ENCODE peak calls at places on chromosomes 11 and 22, in nine cellular contexts. T is mesenchymal stem cell, U is H9, O is endothelial cell of umbilical vein, A is kidney, Y is IMR-90, C is neuronal stem cell, J is DND-41, R is GM23248. X is an unnamed sample. For H3K4me1, the result is how much of the 10 kb centered on the place peaks cover.

GRCh38 chr11:67646535-67647336 is 3.8 kb downstream of the ACY3 start:
- DNase-seq in Y (no peak), C (no peak), U (peak), J (peak), O (no peak), R (no peak), T (no peak), A (peak), X (peak)

GRCh38 chr11:12050470-12050891 is 42.1 kb upstream of the DKK3 start:
- DNase-seq in C (no peak), U (no peak), O (no peak), A (no peak), Y (no peak), R (no peak), J (no peak), T (no peak), X (no peak)

GRCh38 chr22:49786976-49787843 is 40.5 kb downstream of the BRD1 start:
- DNase-seq in J (no peak), T (no peak), C (no peak), O (no peak), Y (no peak), U (no peak), A (peak), R (no peak), X (no peak)

GRCh38 chr22:29272624-29273023 is 4.6 kb downstream of the EWSR1 start:
- DNase-seq in U (no peak), O (no peak), T (no peak), A (no peak), C (no peak), R (no peak), J (no peak), Y (no peak), X (no peak)

GRCh38 chr11:70700453-70700852 is 302.1 kb downstream of the CTTN start:
- DNase-seq in C (no peak), O (no peak), U (no peak), A (peak), R (no peak), J (no peak), T (no peak), Y (no peak), X (no peak)

GRCh38 chr11:64086263-64086938 is 50.7 kb downstream of the FLRT1 start:
- DNase-seq in C (no peak), J (no peak), Y (peak), U (no peak), R (peak), O (no peak), A (no peak), T (peak), X (no peak)

GRCh38 chr11:31236052-31236652 is 133.4 kb downstream of the DCDC1 start:
- DNase-seq in A (no peak), T (peak), O (peak), C (no peak), J (no peak), R (peak), U (no peak), Y (no peak), X (peak)

GRCh38 chr11:95108671-95109551 is 19.3 kb downstream of the ENDOD1 start:
- DNase-seq in T (peak), U (no peak), A (no peak), R (peak), J (no peak), C (no peak), O (peak), Y (peak), X (no peak)

GRCh38 chr11:66468691-66469090 is 2.0 kb downstream of the PELI3 start:
- DNase-seq in Y (no peak), C (no peak), J (no peak), A (no peak), T (no peak), O (no peak), R (no peak), U (no peak), X (no peak)

GRCh38 chr22:25493794-25494193 is 70.7 kb upstream of the GRK3 start:
- DNase-seq in R (no peak), J (no peak), C (no peak), U (no peak), T (no peak), A (no peak), Y (no peak), O (no peak), X (no peak)

GRCh38 chr11:122071680-122072321 is 44.2 kb downstream of the BLID start:
- DNase-seq in J (no peak), U (peak), C (no peak), R (no peak), O (no peak), A (peak), T (no peak), Y (no peak), X (no peak)
- H3K9ac ChIP-seq in J (no peak), U (no peak), C (no peak), R (no peak), O (no peak), A (no peak), T (no peak), Y (no peak), X (no peak)

DNA sequence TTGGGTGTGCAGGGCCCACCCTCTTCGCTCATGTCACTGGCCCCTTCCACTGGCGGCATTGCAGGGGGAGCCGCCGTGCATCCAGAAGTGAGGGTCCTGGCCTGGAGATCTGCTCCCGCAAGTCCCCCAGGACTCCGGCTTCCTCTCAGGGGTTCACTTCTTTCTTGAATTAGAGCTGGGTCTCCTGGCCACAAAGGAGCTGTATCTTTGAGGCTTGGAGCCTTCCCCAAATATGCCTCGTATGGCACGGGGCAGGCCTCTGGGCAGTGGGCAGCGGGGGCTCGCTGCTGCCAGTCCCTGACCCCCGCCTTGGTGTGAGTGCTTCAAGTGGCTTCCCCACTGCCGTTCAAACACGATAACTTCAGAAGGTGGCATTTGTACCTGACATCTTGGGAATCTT is 7.4 kb upstream of the IFITM3 start:
- DNase-seq in A (peak), C (no peak), J (no peak), O (no peak), Y (no peak), U (no peak), T (no peak), R (no peak), X (no peak)
- H3K4me1 ChIP-seq in A (under half), C (under half), J (half or more), O (under half), Y (under half), U (under half), T (under half), R (under half), X (under half)

DNA sequence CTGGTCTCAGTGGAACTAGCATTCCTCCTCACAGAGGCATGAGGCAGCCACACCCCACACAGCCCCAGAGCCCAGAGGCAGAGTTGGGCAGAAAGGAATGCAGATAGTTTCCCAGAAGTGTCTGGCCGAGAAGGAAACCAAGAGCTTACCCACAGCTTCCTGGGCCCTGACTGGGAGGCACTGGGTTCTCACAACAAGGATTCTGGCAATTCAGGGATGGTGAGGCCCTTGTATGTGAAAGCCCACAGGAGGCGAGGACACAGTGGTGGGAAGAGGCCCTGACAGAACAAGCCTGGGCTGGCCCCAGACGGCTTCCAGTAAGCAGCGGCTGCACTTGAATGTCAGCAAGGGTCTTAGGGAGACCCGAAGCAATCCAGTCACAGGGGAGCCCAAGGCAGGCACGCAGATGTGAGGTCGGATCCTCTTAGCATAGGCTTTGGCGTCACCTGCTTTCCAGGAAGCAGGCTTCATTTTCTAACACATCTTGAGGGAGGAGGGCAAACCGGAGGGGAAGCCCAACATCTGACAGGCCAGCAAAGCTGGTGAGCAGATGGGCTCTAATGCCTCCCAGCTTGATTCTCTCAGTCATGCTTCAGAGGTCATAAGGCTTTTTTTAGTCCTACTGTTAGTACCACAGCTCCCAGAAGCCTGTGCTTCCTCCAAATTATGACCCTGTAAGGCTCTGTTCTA is 78.3 kb upstream of the AKIP1 start:
- DNase-seq in Y (peak), R (peak), T (peak), U (peak), O (no peak), A (peak), C (no peak), J (peak), X (no peak)
- H3K9ac ChIP-seq in Y (peak), R (peak), T (peak), U (no peak), O (no peak), A (no peak), C (no peak), J (no peak), X (no peak)

DNA sequence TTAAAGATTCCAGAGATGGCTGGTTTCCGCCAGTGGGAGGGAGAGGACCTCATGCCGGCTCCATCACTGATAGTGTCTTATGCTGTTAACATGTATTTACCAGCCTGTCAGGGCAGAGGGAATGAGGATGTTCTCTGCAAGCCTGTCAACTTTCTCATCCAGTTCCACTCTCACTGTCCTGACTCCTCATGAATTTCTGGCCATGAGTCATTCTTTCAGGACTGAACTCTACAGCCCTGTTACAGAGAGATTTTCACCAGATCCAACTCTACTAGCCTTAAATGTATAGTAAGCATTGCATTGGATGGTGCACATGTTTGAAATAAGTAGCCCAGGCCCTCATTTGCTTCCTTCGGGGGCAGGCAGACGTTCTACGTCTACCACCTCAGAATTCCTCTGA is 387.7 kb downstream of the TMEM135 start:
- DNase-seq in Y (peak), U (no peak), A (no peak), O (no peak), T (no peak), R (peak), C (no peak), J (no peak), X (no peak)
- H3K4me1 ChIP-seq in Y (under half), U (under half), A (under half), O (under half), T (under half), R (half or more), C (under half), J (under half), X (half or more)

DNA sequence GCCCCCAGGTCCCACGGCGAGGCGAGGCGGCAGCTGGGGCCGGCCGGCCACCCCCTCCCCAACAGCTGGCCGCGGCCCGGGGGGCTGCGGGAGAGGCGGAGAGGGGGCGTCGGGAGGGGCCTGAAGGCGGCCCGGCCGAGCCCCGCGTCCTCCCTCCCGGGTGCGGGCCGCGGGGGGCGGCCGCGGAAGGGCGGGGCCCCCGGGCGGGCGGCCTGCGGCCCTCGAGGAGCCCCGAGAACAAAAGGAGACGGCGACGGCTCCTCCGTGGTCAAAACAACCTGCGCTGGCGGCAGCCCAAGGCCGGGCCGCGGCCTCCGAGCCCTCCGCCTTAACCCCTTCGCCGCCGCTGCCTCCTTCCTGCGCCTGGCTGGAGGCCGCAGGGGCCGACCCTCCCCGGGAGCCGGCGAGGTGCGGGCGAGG is 2.4 kb downstream of the PDGFB start:
- DNase-seq in R (no peak), C (no peak), T (no peak), U (no peak), J (no peak), A (no peak), O (no peak), Y (no peak), X (no peak)
- H3K9ac ChIP-seq in R (no peak), C (no peak), T (no peak), U (no peak), J (no peak), A (peak), O (peak), Y (no peak), X (no peak)

GRCh38 chr11:100824041-100824440 is 137.0 kb downstream of the ARHGAP42 start:
- DNase-seq in J (no peak), T (no peak), O (no peak), Y (no peak), A (no peak), R (no peak), C (no peak), U (no peak), X (no peak)
- H3K4me1 ChIP-seq in J (under half), T (under half), O (under half), Y (under half), A (under half), R (under half), C (under half), U (under half), X (under half)

X was measured in Karpas-422.